ENCODE peak calls at places on chromosomes 2 and 18, in four cellular contexts. V is K562, G is fibroblast of lung, Y is A549. R is an unnamed sample. For H3K4me1, the result is how much of the 10 kb centered on the place peaks cover.

GRCh38 chr2:61114147-61114546 is 47.8 kb upstream of the C2orf74 start:
- DNase-seq in Y (no peak), G (no peak), V (no peak), R (no peak)

GRCh38 chr2:144183744-144184143 is 336.2 kb downstream of the ZEB2 start:
- DNase-seq in V (no peak), Y (no peak), G (peak), R (no peak)

GRCh38 chr2:128284841-128285240 is 33.8 kb downstream of the HS6ST1 start:
- DNase-seq in V (no peak), Y (no peak), G (no peak), R (no peak)

GRCh38 chr18:26227051-26227672 is 917 bp downstream of the TAF4B start:
- DNase-seq in V (no peak), G (peak), Y (no peak), R (no peak)

GRCh38 chr18:6497543-6497942 is 82.8 kb upstream of the L3MBTL4 start:
- DNase-seq in V (no peak), G (no peak), Y (no peak), R (no peak)

GRCh38 chr18:57434536-57435494 is at the start of gene ONECUT2:
- DNase-seq in Y (peak), V (peak), G (peak), R (peak)

GRCh38 chr2:57373530-57373929 is 673.1 kb upstream of the VRK2 start:
- DNase-seq in Y (no peak), G (peak), V (no peak), R (no peak)

GRCh38 chr2:151437630-151438029 is 27.9 kb downstream of the RIF1 start:
- DNase-seq in V (peak), G (peak), Y (no peak), R (peak)

GRCh38 chr2:2938481-2938880 is 439.1 kb downstream of the EIPR1 start:
- DNase-seq in G (no peak), V (no peak), Y (no peak), R (no peak)

GRCh38 chr2:66268756-66269155 is 166.2 kb upstream of the MEIS1 start:
- DNase-seq in G (no peak), V (no peak), Y (no peak), R (no peak)

GRCh38 chr2:7281348-7281747 is 364.1 kb downstream of the RNF144A start:
- DNase-seq in G (no peak), Y (no peak), V (no peak), R (no peak)

GRCh38 chr2:12032975-12033374 is 286.5 kb downstream of the LPIN1 start:
- DNase-seq in V (no peak), G (peak), Y (no peak), R (no peak)
- H3K4me3 ChIP-seq in V (no peak), G (no peak), Y (no peak), R (no peak)

GRCh38 chr2:230868151-230868946 is 3.6 kb downstream of the ITM2C start:
- DNase-seq in V (no peak), Y (no peak), G (no peak), R (no peak)
- H3K4me1 ChIP-seq in V (half or more), Y (under half), G (under half), R (under half)

GRCh38 chr18:54608008-54608642 is 17.1 kb downstream of the DYNAP start:
- DNase-seq in Y (no peak), G (peak), V (no peak), R (no peak)

GRCh38 chr18:54611819-54612218 is 20.8 kb downstream of the DYNAP start:
- DNase-seq in Y (no peak), G (no peak), V (no peak), R (no peak)

GRCh38 chr18:54607213-54607934 is 16.3 kb downstream of the DYNAP start:
- DNase-seq in Y (no peak), V (no peak), G (no peak), R (peak)

GRCh38 chr18:54604211-54604610 is 13.2 kb downstream of the DYNAP start:
- DNase-seq in G (no peak), Y (no peak), V (no peak), R (no peak)

GRCh38 chr18:54606835-54607212 is 15.8 kb downstream of the DYNAP start:
- DNase-seq in Y (no peak), G (no peak), V (no peak), R (no peak)
- H3K4me3 ChIP-seq in Y (no peak), G (no peak), V (no peak), R (no peak)

DNA sequence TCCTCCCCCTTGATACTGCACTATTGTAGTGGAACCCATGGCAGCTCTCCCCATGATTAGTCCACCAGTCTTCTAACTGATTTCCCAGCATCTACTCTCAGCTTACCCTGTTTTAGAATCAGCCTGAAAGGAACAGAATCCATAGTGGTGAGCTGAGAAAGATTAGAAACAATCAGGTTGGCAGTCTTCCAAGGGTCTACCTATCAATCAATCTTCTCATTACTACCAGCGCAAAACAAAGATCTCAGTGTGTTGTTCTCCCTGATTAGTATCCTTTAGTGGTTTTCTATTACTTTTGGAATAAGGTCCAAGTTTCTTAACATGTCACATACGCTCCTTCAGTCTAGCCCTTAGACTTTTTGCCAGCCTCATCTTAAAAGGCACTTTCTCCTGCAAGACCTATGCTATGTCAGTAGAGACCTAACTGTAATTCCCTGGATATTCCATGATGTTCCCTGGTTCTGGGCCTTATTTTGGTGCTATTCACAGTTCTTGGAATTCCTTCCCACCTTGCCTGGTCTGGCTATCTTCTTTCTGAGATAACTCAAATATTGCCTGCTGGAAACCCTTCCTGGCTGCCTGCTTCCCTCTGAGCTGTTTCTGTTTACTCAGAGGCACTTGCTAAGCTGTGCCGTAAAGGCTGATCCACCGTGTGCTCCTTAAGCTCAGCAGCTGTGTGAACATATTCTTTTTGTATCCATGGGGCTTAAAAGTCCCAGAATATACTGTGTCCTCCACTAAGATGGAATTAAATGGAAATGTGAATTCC is 32.6 kb downstream of the LAMA3 start:
- DNase-seq in V (no peak), Y (no peak), G (no peak), R (peak)
- H3K4me1 ChIP-seq in V (under half), Y (half or more), G (under half), R (under half)

GRCh38 chr18:45056907-45057306 is 376.2 kb downstream of the SETBP1 start:
- DNase-seq in Y (no peak), V (no peak), G (peak), R (no peak)
- H3K4me3 ChIP-seq in Y (no peak), V (no peak), G (no peak), R (no peak)

R was measured in Caco-2.